ENCODE peak calls at places on chromosomes 12 and 14, in five cellular contexts. H is kidney, M is astrocyte, A is body of pancreas, K is NCI-H1092 treated with DMSO at 0.1 percent for 48 hours. D is an unnamed sample.

GRCh38 chr12:108120863-108121165 is 8.3 kb upstream of the WSCD2 start:
- DNase-seq in H (no peak), M (no peak), A (no peak), K (no peak), D (no peak)

GRCh38 chr12:91778938-91779400 is 366.7 kb downstream of the BTG1 start:
- DNase-seq in H (no peak), M (peak; percentile 91), A (peak; percentile 10), K (no peak), D (no peak)

GRCh38 chr14:70027785-70028428 is 148.7 kb downstream of the SMOC1 start:
- DNase-seq in H (peak; percentile 88), M (no peak), A (peak; percentile 72), K (peak; percentile 37), D (peak; percentile 82)

GRCh38 chr12:22687677-22688076 is 62.7 kb downstream of the ETNK1 start:
- DNase-seq in H (no peak), M (peak; percentile 83), A (no peak), K (no peak), D (no peak)

GRCh38 chr14:74085047-74085637 is 386 bp downstream of the LIN52 start:
- DNase-seq in H (no peak), M (peak; percentile 41), A (no peak), K (peak; percentile 43), D (no peak)

GRCh38 chr12:24561882-24562760 is 386.8 kb downstream of the BCAT1 start:
- DNase-seq in H (peak; percentile 90), M (peak; percentile 66), A (peak; percentile 40), K (peak; percentile 36), D (peak; percentile 87)

GRCh38 chr14:60346706-60347105 is 97.7 kb downstream of the PPM1A start:
- DNase-seq in H (no peak), M (no peak), A (no peak), K (peak; percentile 31), D (no peak)

GRCh38 chr12:62347922-62348650 is 87.9 kb downstream of the USP15 start:
- DNase-seq in H (no peak), M (peak; percentile 46), A (no peak), K (no peak), D (no peak)

GRCh38 chr14:23070262-23071129 is 13.2 kb upstream of the CDH24 start:
- DNase-seq in H (no peak), M (no peak), A (no peak), K (no peak), D (no peak)

GRCh38 chr12:132593071-132593470 is 17.3 kb downstream of the LRCOL1 start:
- DNase-seq in H (peak; percentile 68), M (no peak), A (no peak), K (no peak), D (no peak)

GRCh38 chr12:68001486-68002466 is 12.5 kb downstream of the IFNG-AS1 start:
- DNase-seq in H (no peak), M (no peak), A (no peak), K (peak; percentile 3), D (no peak)

GRCh38 chr12:1544991-1545700 is 49.2 kb downstream of the FBXL14 start:
- DNase-seq in H (no peak), M (no peak), A (no peak), K (no peak), D (no peak)

GRCh38 chr12:116843085-116843484 is 38.2 kb downstream of the HRK start:
- DNase-seq in H (no peak), M (no peak), A (no peak), K (no peak), D (no peak)

GRCh38 chr14:95507701-95508103 is 8.7 kb downstream of the SYNE3 start:
- DNase-seq in H (no peak), M (peak; percentile 83), A (peak; percentile 86), K (no peak), D (no peak)

GRCh38 chr14:65414961-65415589 is 2.5 kb downstream of the FUT8 start:
- DNase-seq in H (no peak), M (peak; percentile 9), A (no peak), K (peak; percentile 57), D (no peak)

GRCh38 chr12:124827588-124828184 is 36.0 kb downstream of the SCARB1 start:
- DNase-seq in H (no peak), M (no peak), A (no peak), K (peak; percentile 19), D (no peak)

GRCh38 chr12:6549379-6550151 is 6.3 kb downstream of the IFFO1 start:
- DNase-seq in H (no peak), M (no peak), A (no peak), K (no peak), D (no peak)

GRCh38 chr12:115979351-115979750 is 298.1 kb downstream of the MED13L start:
- DNase-seq in H (no peak), M (no peak), A (no peak), K (no peak), D (no peak)

GRCh38 chr12:107329569-107330324 is 236.4 kb upstream of the CRY1 start:
- DNase-seq in H (no peak), M (no peak), A (no peak), K (peak; percentile 10), D (no peak)

GRCh38 chr14:106459971-106460730 is 933.8 kb downstream of the TMEM121 start:
- DNase-seq in H (no peak), M (no peak), A (no peak), K (no peak), D (no peak)

GRCh38 chr12:92411687-92412086 is 266.0 kb upstream of the BTG1 start:
- DNase-seq in H (no peak), M (no peak), A (no peak), K (no peak), D (no peak)